ENCODE peak calls at places on chromosomes 2 and 18, in nine cellular contexts. K is CD8-positive, alpha-beta memory T cell; A is astrocyte of the spinal cord; R is adipocyte; T is BJ; B is adrenal gland; M is transverse colon; P is spleen; Y is PC-9. D is an unnamed sample.

GRCh38 chr2:60319031-60319547 is 234.4 kb downstream of the BCL11A start:
- DNase-seq in K (no peak), A (no peak), R (no peak), T (no peak), B (no peak), M (no peak), P (no peak), Y (no peak), D (no peak)

GRCh38 chr2:101356486-101356885 is 30.8 kb downstream of the CREG2 start:
- DNase-seq in K (no peak), A (peak), R (no peak), T (no peak), B (no peak), M (no peak), P (no peak), Y (peak), D (peak)

GRCh38 chr2:205806126-205806905 is 124.0 kb downstream of the NRP2 start:
- DNase-seq in K (no peak), A (no peak), R (no peak), T (no peak), B (no peak), M (peak), P (peak), Y (no peak), D (no peak)

GRCh38 chr2:176122633-176123482 is at the start of gene HOXD9:
- DNase-seq in K (no peak), A (peak), R (no peak), T (no peak), B (peak), M (peak), P (peak), Y (no peak), D (no peak)

GRCh38 chr2:234594715-234595114 is 97.8 kb upstream of the ARL4C start:
- DNase-seq in K (no peak), A (no peak), R (no peak), T (no peak), B (no peak), M (no peak), P (no peak), Y (no peak), D (no peak)

GRCh38 chr18:77062518-77063003 is 70.0 kb downstream of the MBP start:
- DNase-seq in K (peak), A (peak), R (no peak), T (no peak), B (no peak), M (no peak), P (no peak), Y (no peak), D (peak)

GRCh38 chr2:133579295-133579694 is 11.0 kb upstream of the NCKAP5 start:
- DNase-seq in K (no peak), A (peak), R (peak), T (no peak), B (no peak), M (peak), P (no peak), Y (no peak), D (peak)

GRCh38 chr2:204454672-204455380 is 90.4 kb upstream of the PARD3B start:
- DNase-seq in K (no peak), A (no peak), R (no peak), T (no peak), B (no peak), M (no peak), P (no peak), Y (no peak), D (no peak)

GRCh38 chr18:71665131-71665530 is 879.0 kb downstream of the CBLN2 start:
- DNase-seq in K (no peak), A (peak), R (no peak), T (no peak), B (no peak), M (no peak), P (no peak), Y (no peak), D (peak)

GRCh38 chr2:191679818-191680600 is 2.1 kb downstream of the NABP1 start:
- DNase-seq in K (no peak), A (peak), R (peak), T (peak), B (no peak), M (no peak), P (no peak), Y (peak), D (peak)

GRCh38 chr2:7194950-7195349 is 277.7 kb downstream of the RNF144A start:
- DNase-seq in K (no peak), A (no peak), R (no peak), T (no peak), B (no peak), M (no peak), P (no peak), Y (no peak), D (no peak)

GRCh38 chr2:96103388-96103705 is 13.0 kb downstream of the ADRA2B start:
- DNase-seq in K (no peak), A (no peak), R (no peak), T (no peak), B (peak), M (peak), P (peak), Y (no peak), D (no peak)

GRCh38 chr2:50777954-50778353 is 254.0 kb downstream of the NRXN1 start:
- DNase-seq in K (no peak), A (no peak), R (no peak), T (no peak), B (no peak), M (no peak), P (no peak), Y (no peak), D (no peak)

GRCh38 chr2:20156826-20157605 is 67.9 kb downstream of the SDC1 start:
- DNase-seq in K (no peak), A (peak), R (no peak), T (no peak), B (no peak), M (peak), P (no peak), Y (no peak), D (no peak)

GRCh38 chr2:20164061-20164733 is 60.7 kb downstream of the SDC1 start:
- DNase-seq in K (no peak), A (peak), R (no peak), T (no peak), B (peak), M (no peak), P (no peak), Y (no peak), D (peak)

GRCh38 chr2:20156051-20156730 is 68.7 kb downstream of the SDC1 start:
- DNase-seq in K (no peak), A (no peak), R (no peak), T (no peak), B (no peak), M (no peak), P (no peak), Y (no peak), D (no peak)

GRCh38 chr2:20157606-20157970 is 67.3 kb downstream of the SDC1 start:
- DNase-seq in K (no peak), A (peak), R (peak), T (no peak), B (no peak), M (no peak), P (no peak), Y (no peak), D (no peak)

DNA sequence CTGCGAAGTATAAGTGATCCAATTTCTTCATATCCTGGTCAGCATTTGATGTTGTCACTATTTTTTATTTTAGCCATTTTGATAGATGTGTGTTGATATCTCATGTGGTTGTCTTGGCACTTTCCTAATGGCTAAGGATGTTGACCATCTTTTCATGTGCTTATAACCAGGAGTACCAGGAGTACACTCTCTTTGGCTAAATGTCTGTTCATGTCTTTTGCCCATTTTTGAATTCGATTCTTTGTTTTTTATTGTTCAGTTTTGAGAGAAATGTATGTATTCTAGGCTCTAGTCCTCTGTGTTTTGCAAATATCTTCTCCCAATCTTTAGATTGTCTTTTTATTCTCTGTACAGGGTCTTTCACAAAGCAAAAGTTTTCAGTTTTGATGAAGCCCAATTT is 65.5 kb downstream of the SDC1 start:
- DNase-seq in K (no peak), A (no peak), R (no peak), T (no peak), B (no peak), M (no peak), P (no peak), Y (no peak), D (no peak)
- H3K4me3 ChIP-seq in K (no peak), A (no peak), R (no peak), T (no peak), B (no peak), M (no peak), P (no peak), Y (no peak), D (no peak)

GRCh38 chr2:150479075-150479915 is 8.2 kb downstream of the RND3 start:
- DNase-seq in K (no peak), A (peak), R (peak), T (no peak), B (no peak), M (no peak), P (no peak), Y (peak), D (no peak)
- H3K4me3 ChIP-seq in K (no peak), A (no peak), R (peak), T (peak), B (no peak), M (no peak), P (peak), Y (peak), D (peak)

GRCh38 chr2:73175663-73176204 is 26.6 kb upstream of the NOTO start:
- DNase-seq in K (peak), A (peak), R (peak), T (no peak), B (peak), M (peak), P (peak), Y (no peak), D (peak)

GRCh38 chr2:73176205-73176880 is 26.0 kb upstream of the NOTO start:
- DNase-seq in K (no peak), A (no peak), R (peak), T (no peak), B (no peak), M (peak), P (no peak), Y (no peak), D (peak)

GRCh38 chr2:73174244-73174643 is 28.1 kb upstream of the NOTO start:
- DNase-seq in K (no peak), A (no peak), R (no peak), T (no peak), B (no peak), M (no peak), P (no peak), Y (no peak), D (no peak)

GRCh38 chr2:73173781-73174180 is 28.6 kb upstream of the NOTO start:
- DNase-seq in K (no peak), A (no peak), R (no peak), T (no peak), B (no peak), M (no peak), P (no peak), Y (no peak), D (no peak)

GRCh38 chr2:73174941-73175662 is 27.3 kb upstream of the NOTO start:
- DNase-seq in K (no peak), A (no peak), R (no peak), T (no peak), B (no peak), M (no peak), P (no peak), Y (no peak), D (no peak)
- H3K4me3 ChIP-seq in K (peak), A (peak), R (peak), T (peak), B (no peak), M (peak), P (peak), Y (peak), D (peak)

GRCh38 chr2:9235388-9236344 is 29.1 kb downstream of the ASAP2 start:
- DNase-seq in K (no peak), A (peak), R (peak), T (peak), B (peak), M (no peak), P (no peak), Y (no peak), D (peak)
- H3K4me3 ChIP-seq in K (no peak), A (no peak), R (peak), T (no peak), B (no peak), M (no peak), P (no peak), Y (peak), D (peak)